ENCODE peak calls at places on chromosomes 16 and 17, in five cellular contexts. A is IMR-90, I is mesenchymal stem cell, R is H9, X is colonic mucosa. L is an unnamed sample.
A peak's percentile ranks its signal among the peaks of the same experiment; 100 is the strongest.

GRCh38 chr16:87710887-87711286 is 54.9 kb downstream of the KLHDC4 start:
- DNase-seq in A (no peak), I (no peak), R (no peak), X (no peak), L (no peak)

GRCh38 chr17:6510321-6511023 is 45.9 kb downstream of the PITPNM3 start:
- DNase-seq in A (peak; percentile 28), I (peak; percentile 58), R (peak; percentile 31), X (no peak), L (peak; percentile 45)

GRCh38 chr16:10752843-10753523 is 9.3 kb downstream of the NUBP1 start:
- DNase-seq in A (no peak), I (no peak), R (no peak), X (peak; percentile 46), L (no peak)

GRCh38 chr17:360141-360705 is 7.6 kb upstream of the RPH3AL start:
- DNase-seq in A (no peak), I (no peak), R (no peak), X (no peak), L (no peak)

GRCh38 chr16:557463-558297 is 2.5 kb upstream of the PRR35 start:
- DNase-seq in A (no peak), I (no peak), R (no peak), X (no peak), L (no peak)

GRCh38 chr17:68437979-68438877 is 19.1 kb downstream of the WIPI1 start:
- DNase-seq in A (peak; percentile 47), I (peak; percentile 79), R (peak; percentile 51), X (peak; percentile 68), L (peak; percentile 76)

GRCh38 chr17:61331886-61332285 is 67.8 kb upstream of the TBX2 start:
- DNase-seq in A (no peak), I (no peak), R (no peak), X (no peak), L (no peak)

GRCh38 chr17:3636908-3637373 is 381 bp downstream of the CTNS start:
- DNase-seq in A (no peak), I (peak; percentile 26), R (no peak), X (no peak), L (no peak)

GRCh38 chr16:52099382-52099781 is 447.6 kb downstream of the TOX3 start:
- DNase-seq in A (no peak), I (no peak), R (no peak), X (no peak), L (no peak)

GRCh38 chr17:28317965-28318758 is 838 bp upstream of the TMEM97 start:
- DNase-seq in A (no peak), I (no peak), R (peak; percentile 54), X (no peak), L (peak; percentile 84)

GRCh38 chr17:49260922-49261291 is 30.3 kb upstream of the PHOSPHO1 start:
- DNase-seq in A (no peak), I (peak; percentile 8), R (no peak), X (no peak), L (no peak)

GRCh38 chr16:87094246-87094865 is 222.8 kb downstream of the C16orf95 start:
- DNase-seq in A (no peak), I (no peak), R (no peak), X (no peak), L (no peak)

GRCh38 chr16:53945996-53946395 is 242.0 kb downstream of the FTO start:
- DNase-seq in A (peak; percentile 64), I (peak; percentile 68), R (no peak), X (no peak), L (no peak)

GRCh38 chr17:80941743-80942211 is 49.9 kb upstream of the CHMP6 start:
- DNase-seq in A (peak; percentile 47), I (no peak), R (no peak), X (peak; percentile 38), L (no peak)

GRCh38 chr17:59616253-59616920 is 3.3 kb upstream of the CLTC start:
- DNase-seq in A (no peak), I (no peak), R (no peak), X (no peak), L (no peak)

GRCh38 chr17:82304826-82305726 is 12.3 kb downstream of the CD7 start:
- DNase-seq in A (no peak), I (no peak), R (no peak), X (no peak), L (no peak)

GRCh38 chr17:28370035-28370743 is at the start of gene VTN:
- DNase-seq in A (peak; percentile 45), I (peak; percentile 50), R (peak; percentile 89), X (no peak), L (peak; percentile 96)

GRCh38 chr16:75114179-75114945 is 2.2 kb downstream of the LDHD start:
- DNase-seq in A (no peak), I (no peak), R (peak; percentile 46), X (no peak), L (peak; percentile 52)

GRCh38 chr17:3892095-3892998 is 506 bp downstream of the CAMKK1 start:
- DNase-seq in A (peak; percentile 66), I (peak; percentile 89), R (peak; percentile 74), X (peak; percentile 81), L (peak; percentile 86)

GRCh38 chr16:84040823-84041391 is 1.7 kb downstream of the SLC38A8 start:
- DNase-seq in A (peak; percentile 41), I (no peak), R (no peak), X (no peak), L (no peak)

GRCh38 chr16:1688807-1689560 is 10.9 kb downstream of the JPT2 start:
- DNase-seq in A (no peak), I (peak; percentile 32), R (no peak), X (no peak), L (peak; percentile 49)

GRCh38 chr17:50507871-50508572 is at the start of gene MYCBPAP:
- DNase-seq in A (peak; percentile 68), I (peak; percentile 82), R (peak; percentile 90), X (peak; percentile 87), L (peak; percentile 93)

GRCh38 chr17:77329741-77330531 is 189.2 kb downstream of the SEC14L1 start:
- DNase-seq in A (no peak), I (no peak), R (peak; percentile 32), X (peak; percentile 37), L (peak; percentile 50)

GRCh38 chr16:86931410-86931941 is 353.1 kb downstream of the FOXL1 start:
- DNase-seq in A (peak; percentile 89), I (peak; percentile 79), R (no peak), X (no peak), L (no peak)

GRCh38 chr16:67006930-67007658 is 18.7 kb downstream of the CES4A start:
- DNase-seq in A (peak; percentile 38), I (peak; percentile 58), R (no peak), X (no peak), L (no peak)

GRCh38 chr17:82089723-82090548 is 8.1 kb downstream of the FASN start:
- DNase-seq in A (no peak), I (no peak), R (no peak), X (no peak), L (no peak)

GRCh38 chr17:33501185-33501584 is 208.1 kb upstream of the ASIC2 start:
- DNase-seq in A (no peak), I (no peak), R (no peak), X (no peak), L (peak; percentile 52)

GRCh38 chr17:76054112-76054476 is 18.2 kb downstream of the SRP68 start:
- DNase-seq in A (peak; percentile 40), I (peak; percentile 47), R (no peak), X (no peak), L (no peak)

GRCh38 chr17:55424893-55425540 is 3.4 kb upstream of the MMD start:
- DNase-seq in A (no peak), I (no peak), R (no peak), X (no peak), L (no peak)

GRCh38 chr17:3002538-3003301 is 60.7 kb downstream of the OR1D5 start:
- DNase-seq in A (no peak), I (no peak), R (no peak), X (peak; percentile 45), L (no peak)

GRCh38 chr17:67244621-67245072 is 349 bp downstream of the HELZ start:
- DNase-seq in A (no peak), I (no peak), R (no peak), X (peak; percentile 35), L (no peak)

GRCh38 chr17:10613775-10614513 is 43.2 kb downstream of the MYH3 start:
- DNase-seq in A (peak; percentile 13), I (no peak), R (no peak), X (no peak), L (no peak)

GRCh38 chr17:8391711-8392110 is 5.9 kb downstream of the RNF222 start:
- DNase-seq in A (peak; percentile 11), I (no peak), R (peak; percentile 58), X (no peak), L (peak; percentile 82)
- H3K9ac ChIP-seq in A (no peak overlapping the region), I (no peak overlapping the region), R (no peak overlapping the region), X (no peak overlapping the region), L (no peak overlapping the region)

GRCh38 chr17:35486920-35487727 is 38.6 kb upstream of the SLFN13 start:
- DNase-seq in A (peak; percentile 56), I (peak; percentile 35), R (no peak), X (peak; percentile 32), L (no peak)
- H3K27me3 ChIP-seq in A (peaks cover 26% of the 10 kb centered on the region), I (peaks cover 90% of the 10 kb centered on the region), R (peaks cover 67% of the 10 kb centered on the region), X (peaks cover 45% of the 10 kb centered on the region), L (peaks cover 70% of the 10 kb centered on the region)

DNA sequence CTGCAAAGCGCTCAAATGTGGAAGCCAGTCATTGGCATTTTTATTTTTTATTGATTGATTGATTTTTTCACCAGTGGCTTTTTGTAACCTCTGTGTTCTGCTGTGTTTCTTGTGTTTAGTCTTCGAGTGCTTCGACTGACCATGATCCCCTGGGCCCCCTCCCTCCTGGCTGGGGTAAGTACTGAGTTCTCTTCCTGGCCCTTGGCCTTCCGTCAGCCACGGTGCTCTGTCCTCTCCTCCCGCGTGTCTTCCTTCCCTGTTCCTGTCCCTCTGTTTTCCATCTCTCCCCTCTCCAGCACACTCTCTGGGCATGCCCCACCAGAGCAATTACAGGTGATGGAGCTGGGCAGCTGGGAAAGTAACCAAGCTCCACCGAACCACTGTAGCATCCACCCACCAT is 25.8 kb upstream of the CLEC18A start:
- DNase-seq in A (no peak), I (no peak), R (no peak), X (no peak), L (no peak)
- H3K27ac ChIP-seq in A (no peak overlapping the region), I (peak overlapping the region; percentile 78), R (no peak overlapping the region), X (no peak overlapping the region), L (no peak overlapping the region)

DNA sequence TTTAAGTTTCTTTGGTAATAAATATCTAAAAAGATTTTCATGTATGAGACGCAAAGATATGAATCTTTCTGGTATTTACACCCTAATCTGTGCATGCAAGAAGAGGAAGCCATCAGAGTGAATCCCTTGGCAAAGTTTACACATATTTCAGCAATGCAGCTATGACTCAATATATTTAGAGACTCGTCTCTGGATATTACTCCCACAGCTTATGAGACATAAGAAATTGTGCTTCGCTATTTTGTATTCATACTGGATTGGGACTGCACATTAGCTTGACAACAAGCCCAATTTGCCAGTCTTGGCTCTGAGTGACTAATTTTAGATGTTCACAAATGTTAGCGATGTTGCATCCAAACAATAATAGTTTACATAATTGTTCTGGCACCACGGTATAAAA is 532.0 kb downstream of the CDH11 start:
- DNase-seq in A (peak; percentile 69), I (peak; percentile 59), R (no peak), X (no peak), L (no peak)
- H3K9ac ChIP-seq in A (no peak overlapping the region), I (peak overlapping the region; percentile 58), R (no peak overlapping the region), X (no peak overlapping the region), L (no peak overlapping the region)